ENCODE peak calls at places on chromosomes 7 and 10, in five cellular contexts. One of them, this sample, is unnamed.

GRCh38 chr7:10924370-10924769 is 49.3 kb upstream of the PHF14 start:
- DNase-seq in progenitor cell of endocrine pancreas: no peak
- DNase-seq in neural crest cell: no peak
- DNase-seq in IMR-90: no peak
- DNase-seq in mucosa of descending colon: no peak
- DNase-seq in this sample: no peak

GRCh38 chr10:49281461-49281860 is 17.5 kb upstream of the C10orf71 start:
- DNase-seq in progenitor cell of endocrine pancreas: no peak
- DNase-seq in mucosa of descending colon: no peak
- DNase-seq in neural crest cell: no peak
- DNase-seq in IMR-90: no peak
- DNase-seq in this sample: no peak

GRCh38 chr7:92691578-92691977 is 101.4 kb upstream of the FAM133B start:
- DNase-seq in IMR-90: peak; percentile 76
- DNase-seq in mucosa of descending colon: no peak
- DNase-seq in neural crest cell: no peak
- DNase-seq in progenitor cell of endocrine pancreas: no peak
- DNase-seq in this sample: no peak

GRCh38 chr10:94038024-94038423 is 44.3 kb downstream of the PLCE1 start:
- DNase-seq in mucosa of descending colon: no peak
- DNase-seq in neural crest cell: no peak
- DNase-seq in progenitor cell of endocrine pancreas: no peak
- DNase-seq in IMR-90: peak; percentile 35
- DNase-seq in this sample: no peak

GRCh38 chr10:108388716-108389115 is 1224.2 kb upstream of the SORCS1 start:
- DNase-seq in neural crest cell: no peak
- DNase-seq in IMR-90: no peak
- DNase-seq in progenitor cell of endocrine pancreas: no peak
- DNase-seq in mucosa of descending colon: no peak
- DNase-seq in this sample: no peak

GRCh38 chr10:116654816-116655215 is 34.1 kb downstream of the PNLIPRP2 start:
- DNase-seq in neural crest cell: peak; percentile 31
- DNase-seq in mucosa of descending colon: no peak
- DNase-seq in IMR-90: no peak
- DNase-seq in progenitor cell of endocrine pancreas: no peak
- DNase-seq in this sample: no peak

GRCh38 chr10:12348870-12349627 is at the start of gene CAMK1D:
- DNase-seq in neural crest cell: peak; percentile 58
- DNase-seq in IMR-90: peak; percentile 66
- DNase-seq in mucosa of descending colon: peak; percentile 93
- DNase-seq in progenitor cell of endocrine pancreas: peak; percentile 36
- DNase-seq in this sample: peak; percentile 56

GRCh38 chr7:46054290-46054689 is 133.2 kb upstream of the IGFBP3 start:
- DNase-seq in IMR-90: no peak
- DNase-seq in progenitor cell of endocrine pancreas: no peak
- DNase-seq in neural crest cell: no peak
- DNase-seq in mucosa of descending colon: no peak
- DNase-seq in this sample: no peak

GRCh38 chr10:132564690-132565089 is 27.1 kb downstream of the INPP5A start:
- DNase-seq in IMR-90: no peak
- DNase-seq in mucosa of descending colon: no peak
- DNase-seq in progenitor cell of endocrine pancreas: no peak
- DNase-seq in neural crest cell: no peak
- DNase-seq in this sample: no peak

GRCh38 chr7:93232673-93233018 is 480 bp downstream of the VPS50 start:
- DNase-seq in mucosa of descending colon: no peak
- DNase-seq in neural crest cell: no peak
- DNase-seq in progenitor cell of endocrine pancreas: no peak
- DNase-seq in IMR-90: no peak
- DNase-seq in this sample: peak; percentile 3

GRCh38 chr7:54109501-54109900 is 432.7 kb upstream of the VSTM2A start:
- DNase-seq in mucosa of descending colon: no peak
- DNase-seq in neural crest cell: no peak
- DNase-seq in progenitor cell of endocrine pancreas: no peak
- DNase-seq in IMR-90: no peak
- DNase-seq in this sample: no peak

GRCh38 chr7:46586406-46586805 is 665.3 kb upstream of the IGFBP3 start:
- DNase-seq in progenitor cell of endocrine pancreas: no peak
- DNase-seq in IMR-90: peak; percentile 31
- DNase-seq in neural crest cell: no peak
- DNase-seq in mucosa of descending colon: no peak
- DNase-seq in this sample: no peak

GRCh38 chr10:121154846-121155245 is 303.7 kb downstream of the WDR11 start:
- DNase-seq in IMR-90: no peak
- DNase-seq in mucosa of descending colon: no peak
- DNase-seq in progenitor cell of endocrine pancreas: no peak
- DNase-seq in neural crest cell: peak; percentile 33
- DNase-seq in this sample: peak; percentile 38

GRCh38 chr10:120950103-120950561 is 99.0 kb downstream of the WDR11 start:
- DNase-seq in progenitor cell of endocrine pancreas: peak; percentile 32
- DNase-seq in IMR-90: peak; percentile 5
- DNase-seq in neural crest cell: peak; percentile 28
- DNase-seq in mucosa of descending colon: no peak
- DNase-seq in this sample: no peak

GRCh38 chr10:31142026-31142425 is 110.4 kb upstream of the ZNF438 start:
- DNase-seq in neural crest cell: no peak
- DNase-seq in IMR-90: peak; percentile 90
- DNase-seq in mucosa of descending colon: no peak
- DNase-seq in progenitor cell of endocrine pancreas: no peak
- DNase-seq in this sample: no peak

GRCh38 chr10:8034666-8035640 is 19.5 kb upstream of the GATA3 start:
- DNase-seq in IMR-90: no peak
- DNase-seq in mucosa of descending colon: no peak
- DNase-seq in progenitor cell of endocrine pancreas: no peak
- DNase-seq in neural crest cell: no peak
- DNase-seq in this sample: no peak

GRCh38 chr7:17132726-17133125 is 165.7 kb upstream of the AHR start:
- DNase-seq in neural crest cell: no peak
- DNase-seq in progenitor cell of endocrine pancreas: no peak
- DNase-seq in mucosa of descending colon: no peak
- DNase-seq in IMR-90: no peak
- DNase-seq in this sample: no peak

GRCh38 chr7:85006754-85007153 is 180.1 kb downstream of the SEMA3D start:
- DNase-seq in mucosa of descending colon: no peak
- DNase-seq in IMR-90: no peak
- DNase-seq in progenitor cell of endocrine pancreas: no peak
- DNase-seq in neural crest cell: no peak
- DNase-seq in this sample: no peak

GRCh38 chr10:4051011-4051407 is 266.0 kb upstream of the KLF6 start:
- DNase-seq in neural crest cell: no peak
- DNase-seq in IMR-90: peak; percentile 58
- DNase-seq in mucosa of descending colon: no peak
- DNase-seq in progenitor cell of endocrine pancreas: no peak
- DNase-seq in this sample: no peak

GRCh38 chr7:54596747-54597146 is 54.6 kb downstream of the VSTM2A start:
- DNase-seq in mucosa of descending colon: no peak
- DNase-seq in progenitor cell of endocrine pancreas: no peak
- DNase-seq in neural crest cell: no peak
- DNase-seq in IMR-90: no peak
- DNase-seq in this sample: no peak

GRCh38 chr10:129755075-129756020 is 208.7 kb downstream of the EBF3 start:
- DNase-seq in IMR-90: no peak
- DNase-seq in neural crest cell: no peak
- DNase-seq in progenitor cell of endocrine pancreas: no peak
- DNase-seq in mucosa of descending colon: no peak
- DNase-seq in this sample: no peak

GRCh38 chr10:98956576-98957260 is 278.9 kb downstream of the HPSE2 start:
- DNase-seq in neural crest cell: no peak
- DNase-seq in progenitor cell of endocrine pancreas: no peak
- DNase-seq in IMR-90: peak; percentile 73
- DNase-seq in mucosa of descending colon: no peak
- DNase-seq in this sample: no peak

GRCh38 chr10:3676564-3676963 is 108.4 kb downstream of the KLF6 start:
- DNase-seq in mucosa of descending colon: no peak
- DNase-seq in IMR-90: peak; percentile 12
- DNase-seq in progenitor cell of endocrine pancreas: no peak
- DNase-seq in neural crest cell: no peak
- DNase-seq in this sample: no peak

GRCh38 chr10:78664929-78665525 is 403.7 kb upstream of the ZMIZ1 start:
- DNase-seq in neural crest cell: no peak
- DNase-seq in progenitor cell of endocrine pancreas: no peak
- DNase-seq in IMR-90: peak; percentile 39
- DNase-seq in mucosa of descending colon: no peak
- DNase-seq in this sample: peak; percentile 34
- TF ChIP-seq CTCF in neural crest cell: peak; percentile 66
- TF ChIP-seq CTCF in progenitor cell of endocrine pancreas: peak; percentile 54
- TF ChIP-seq CTCF in IMR-90: peak; percentile 45
- TF ChIP-seq CTCF in mucosa of descending colon: peak; percentile 19
- TF ChIP-seq CTCF in this sample: peak; percentile 45

GRCh38 chr7:95686109-95686508 is 86.2 kb upstream of the DYNC1I1 start:
- DNase-seq in mucosa of descending colon: no peak
- DNase-seq in IMR-90: peak; percentile 39
- DNase-seq in progenitor cell of endocrine pancreas: no peak
- DNase-seq in neural crest cell: peak; percentile 9
- DNase-seq in this sample: peak; percentile 45

GRCh38 chr7:95691464-95691863 is 80.9 kb upstream of the DYNC1I1 start:
- DNase-seq in IMR-90: no peak
- DNase-seq in neural crest cell: no peak
- DNase-seq in progenitor cell of endocrine pancreas: no peak
- DNase-seq in mucosa of descending colon: no peak
- DNase-seq in this sample: no peak

GRCh38 chr7:95690367-95690947 is 81.9 kb upstream of the DYNC1I1 start:
- DNase-seq in mucosa of descending colon: no peak
- DNase-seq in IMR-90: peak; percentile 41
- DNase-seq in progenitor cell of endocrine pancreas: no peak
- DNase-seq in neural crest cell: peak; percentile 32
- DNase-seq in this sample: peak; percentile 14

GRCh38 chr7:95687759-95688343 is 84.5 kb upstream of the DYNC1I1 start:
- DNase-seq in IMR-90: peak; percentile 26
- DNase-seq in progenitor cell of endocrine pancreas: no peak
- DNase-seq in neural crest cell: peak; percentile 25
- DNase-seq in mucosa of descending colon: no peak
- DNase-seq in this sample: peak; percentile 35

DNA sequence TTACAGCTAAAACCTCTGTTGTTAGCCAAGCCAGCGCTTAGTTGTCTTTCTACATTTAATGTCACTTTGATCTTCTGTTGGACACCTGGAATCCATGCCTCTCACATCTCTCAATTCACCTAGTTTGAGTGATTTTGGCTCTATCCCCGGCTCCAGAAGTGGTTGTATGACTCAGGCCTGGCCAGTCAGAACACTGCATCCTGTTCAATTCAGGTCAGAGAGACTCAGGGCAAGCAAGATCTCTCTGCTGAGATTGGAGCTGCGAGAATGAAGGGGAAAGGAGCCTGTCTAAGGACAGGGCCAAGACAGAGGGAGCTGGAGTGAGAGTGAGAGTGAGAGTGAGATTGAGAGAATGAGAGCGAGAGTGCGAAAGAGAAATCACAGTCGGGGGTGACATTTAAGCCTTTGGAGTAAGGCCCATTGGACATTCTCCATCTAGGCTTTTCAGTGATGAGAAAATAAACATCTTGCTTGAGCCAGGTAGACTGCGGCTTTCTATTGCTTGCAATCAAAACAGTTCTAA is 83.4 kb upstream of the DYNC1I1 start:
- DNase-seq in progenitor cell of endocrine pancreas: no peak
- DNase-seq in IMR-90: peak; percentile 1
- DNase-seq in neural crest cell: no peak
- DNase-seq in mucosa of descending colon: no peak
- DNase-seq in this sample: no peak
- TF ChIP-seq CTCF in progenitor cell of endocrine pancreas: no peak
- TF ChIP-seq CTCF in IMR-90: no peak
- TF ChIP-seq CTCF in neural crest cell: no peak
- TF ChIP-seq CTCF in mucosa of descending colon: no peak
- TF ChIP-seq CTCF in this sample: no peak

GRCh38 chr7:26843696-26844095 is 20.7 kb downstream of the SKAP2 start:
- DNase-seq in progenitor cell of endocrine pancreas: no peak
- DNase-seq in neural crest cell: no peak
- DNase-seq in IMR-90: peak; percentile 41
- DNase-seq in mucosa of descending colon: no peak
- DNase-seq in this sample: no peak
- TF ChIP-seq CTCF in progenitor cell of endocrine pancreas: peak; percentile 49
- TF ChIP-seq CTCF in neural crest cell: no peak
- TF ChIP-seq CTCF in IMR-90: peak; percentile 25
- TF ChIP-seq CTCF in mucosa of descending colon: no peak
- TF ChIP-seq CTCF in this sample: no peak

GRCh38 chr7:38629621-38630020 is 1.6 kb downstream of the AMPH start:
- DNase-seq in mucosa of descending colon: no peak
- DNase-seq in neural crest cell: no peak
- DNase-seq in IMR-90: peak; percentile 4
- DNase-seq in progenitor cell of endocrine pancreas: no peak
- DNase-seq in this sample: no peak

GRCh38 chr7:38628630-38629385 is 2.4 kb downstream of the AMPH start:
- DNase-seq in progenitor cell of endocrine pancreas: no peak
- DNase-seq in mucosa of descending colon: no peak
- DNase-seq in neural crest cell: no peak
- DNase-seq in IMR-90: peak; percentile 82
- DNase-seq in this sample: no peak

GRCh38 chr7:38637957-38638356 is 6.8 kb upstream of the AMPH start:
- DNase-seq in progenitor cell of endocrine pancreas: no peak
- DNase-seq in neural crest cell: no peak
- DNase-seq in mucosa of descending colon: no peak
- DNase-seq in IMR-90: no peak
- DNase-seq in this sample: no peak

GRCh38 chr7:38630720-38631673 is at the start of gene AMPH:
- DNase-seq in neural crest cell: peak; percentile 71
- DNase-seq in progenitor cell of endocrine pancreas: peak; percentile 26
- DNase-seq in mucosa of descending colon: no peak
- DNase-seq in IMR-90: peak; percentile 40
- DNase-seq in this sample: no peak

GRCh38 chr7:38632411-38632810 is 1.2 kb upstream of the AMPH start:
- DNase-seq in IMR-90: no peak
- DNase-seq in mucosa of descending colon: no peak
- DNase-seq in neural crest cell: no peak
- DNase-seq in progenitor cell of endocrine pancreas: no peak
- DNase-seq in this sample: no peak
- TF ChIP-seq CTCF in IMR-90: no peak
- TF ChIP-seq CTCF in mucosa of descending colon: no peak
- TF ChIP-seq CTCF in neural crest cell: no peak
- TF ChIP-seq CTCF in progenitor cell of endocrine pancreas: no peak
- TF ChIP-seq CTCF in this sample: no peak

This sample was measured in Calu3.